ENCODE peak calls at places on chromosomes 16 and 17, in nine cellular contexts. C is epithelial cell of esophagus, N is foreskin fibroblast, G is A549, Q is BE2C, D is left ventricle myocardium inferior, I is K562, X is cardiac muscle cell, U is colonic mucosa. F is an unnamed sample.
A peak's percentile ranks its signal among the peaks of the same experiment; 100 is the strongest.

GRCh38 chr16:9199751-9200150 is 108.3 kb downstream of the HAPSTR1 start:
- DNase-seq in U (no peak), N (no peak), X (no peak), G (no peak), Q (no peak), I (no peak), D (no peak), C (no peak), F (no peak)

GRCh38 chr17:69305177-69305576 is 21.8 kb downstream of the ABCA5 start:
- DNase-seq in D (no peak), I (no peak), G (no peak), Q (no peak), C (no peak), X (no peak), N (no peak), U (no peak), F (no peak)

GRCh38 chr17:12342609-12343248 is 322.1 kb downstream of the MAP2K4 start:
- DNase-seq in Q (no peak), D (no peak), N (no peak), I (peak; percentile 45), G (peak; percentile 22), X (peak; percentile 2), U (peak; percentile 60), C (peak; percentile 5), F (peak; percentile 16)

GRCh38 chr17:13311301-13311700 is 290.4 kb downstream of the HS3ST3A1 start:
- DNase-seq in Q (no peak), X (peak; percentile 57), C (no peak), I (no peak), U (no peak), N (peak; percentile 85), G (no peak), D (no peak), F (no peak)

GRCh38 chr17:76576189-76576588 is 9.5 kb downstream of the ST6GALNAC2 start:
- DNase-seq in D (no peak), N (no peak), I (no peak), Q (no peak), U (no peak), G (no peak), X (no peak), C (no peak), F (no peak)

GRCh38 chr17:47896672-47897490 is 845 bp downstream of the SP2 start:
- DNase-seq in X (peak; percentile 36), D (no peak), N (no peak), I (no peak), C (peak; percentile 23), Q (no peak), U (peak; percentile 46), G (no peak), F (no peak)

GRCh38 chr17:77521076-77521475 is 380.3 kb downstream of the SEC14L1 start:
- DNase-seq in I (no peak), D (no peak), N (no peak), G (no peak), X (no peak), C (no peak), U (no peak), Q (no peak), F (no peak)

GRCh38 chr17:76968707-76969597 is 100.7 kb downstream of the MGAT5B start:
- DNase-seq in G (no peak), U (peak; percentile 22), D (no peak), I (no peak), X (peak; percentile 15), C (peak; percentile 39), Q (peak; percentile 90), N (no peak), F (no peak)

GRCh38 chr17:75921596-75921995 is 16.9 kb upstream of the MRPL38 start:
- DNase-seq in X (no peak), D (no peak), I (no peak), C (no peak), U (no peak), Q (no peak), N (no peak), G (no peak), F (no peak)

GRCh38 chr17:40343126-40344119 is 21.1 kb downstream of the GJD3 start:
- DNase-seq in N (no peak), X (no peak), I (no peak), U (peak; percentile 56), C (no peak), D (peak; percentile 66), G (no peak), Q (no peak), F (no peak)

GRCh38 chr16:20329392-20330138 is 2.3 kb upstream of the GP2 start:
- DNase-seq in U (no peak), Q (no peak), C (no peak), I (no peak), N (no peak), D (no peak), G (no peak), X (no peak), F (no peak)

GRCh38 chr16:57530531-57531252 is 5.7 kb downstream of the CCDC102A start:
- DNase-seq in I (no peak), X (no peak), N (no peak), D (no peak), C (no peak), G (no peak), U (no peak), Q (no peak), F (no peak)

GRCh38 chr17:12898110-12898509 is 108.8 kb downstream of the ARHGAP44 start:
- DNase-seq in D (no peak), G (no peak), X (no peak), C (no peak), I (no peak), N (no peak), U (no peak), Q (no peak), F (no peak)

GRCh38 chr17:77115947-77116346 is 24.8 kb upstream of the SEC14L1 start:
- DNase-seq in N (no peak), U (no peak), I (no peak), X (no peak), C (no peak), G (no peak), D (no peak), Q (no peak), F (no peak)

GRCh38 chr17:8163978-8164814 is 1.4 kb upstream of the VAMP2 start:
- DNase-seq in U (peak; percentile 88), Q (no peak), X (peak; percentile 50), D (peak; percentile 86), I (peak; percentile 79), G (peak; percentile 48), C (peak; percentile 45), N (peak; percentile 73), F (no peak)

GRCh38 chr16:14454391-14454790 is 175.7 kb downstream of the PARN start:
- DNase-seq in I (no peak), D (no peak), Q (no peak), G (no peak), U (no peak), X (peak; percentile 27), C (no peak), N (peak; percentile 22), F (no peak)

GRCh38 chr17:2703606-2704005 is 8.0 kb downstream of the CLUH start:
- DNase-seq in N (no peak), C (no peak), Q (no peak), I (no peak), G (no peak), U (no peak), D (no peak), X (no peak), F (no peak)

GRCh38 chr17:44256671-44257070 is 11.3 kb downstream of the SLC4A1 start:
- DNase-seq in I (no peak), X (no peak), U (no peak), C (no peak), Q (no peak), N (no peak), G (no peak), D (no peak), F (no peak)

GRCh38 chr16:88867561-88868246 is 1.2 kb upstream of the PABPN1L start:
- DNase-seq in D (no peak), I (peak; percentile 44), G (no peak), C (no peak), Q (no peak), X (no peak), U (no peak), N (no peak), F (no peak)

GRCh38 chr17:16908282-16908681 is 63.6 kb downstream of the TNFRSF13B start:
- DNase-seq in D (no peak), G (no peak), X (no peak), I (no peak), U (no peak), N (no peak), C (no peak), Q (no peak), F (no peak)
- H3K4me3 ChIP-seq in D (no peak overlapping the region), G (no peak overlapping the region), X (no peak overlapping the region), I (no peak overlapping the region), U (no peak overlapping the region), N (no peak overlapping the region), C (no peak overlapping the region), Q (no peak overlapping the region), F (no peak overlapping the region)

DNA sequence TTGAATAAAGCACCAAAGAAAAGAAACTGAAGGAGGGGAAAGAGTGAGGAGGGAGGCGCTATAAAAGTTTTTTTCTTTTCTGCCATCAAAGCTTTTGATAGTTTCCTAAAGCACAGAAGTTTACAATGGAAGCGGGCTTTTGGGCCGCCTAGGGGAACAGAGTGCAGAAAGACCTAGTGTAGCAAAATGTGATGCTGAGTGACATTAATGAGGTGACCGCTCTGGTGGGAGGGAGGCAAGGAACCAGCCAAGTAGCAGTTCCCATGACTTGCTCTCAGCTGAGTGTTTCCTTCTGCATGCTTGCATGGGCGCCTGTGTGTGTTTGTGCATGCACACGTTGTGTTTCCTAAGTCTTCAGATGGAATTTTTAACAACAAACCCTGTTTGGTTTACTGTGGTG is 15.5 kb downstream of the MSI2 start:
- DNase-seq in I (no peak), X (no peak), Q (no peak), U (no peak), N (no peak), G (no peak), D (no peak), C (no peak), F (no peak)
- H3K4me3 ChIP-seq in I (no peak overlapping the region), X (no peak overlapping the region), Q (no peak overlapping the region), U (no peak overlapping the region), N (no peak overlapping the region), G (no peak overlapping the region), D (no peak overlapping the region), C (no peak overlapping the region), F (no peak overlapping the region)

DNA sequence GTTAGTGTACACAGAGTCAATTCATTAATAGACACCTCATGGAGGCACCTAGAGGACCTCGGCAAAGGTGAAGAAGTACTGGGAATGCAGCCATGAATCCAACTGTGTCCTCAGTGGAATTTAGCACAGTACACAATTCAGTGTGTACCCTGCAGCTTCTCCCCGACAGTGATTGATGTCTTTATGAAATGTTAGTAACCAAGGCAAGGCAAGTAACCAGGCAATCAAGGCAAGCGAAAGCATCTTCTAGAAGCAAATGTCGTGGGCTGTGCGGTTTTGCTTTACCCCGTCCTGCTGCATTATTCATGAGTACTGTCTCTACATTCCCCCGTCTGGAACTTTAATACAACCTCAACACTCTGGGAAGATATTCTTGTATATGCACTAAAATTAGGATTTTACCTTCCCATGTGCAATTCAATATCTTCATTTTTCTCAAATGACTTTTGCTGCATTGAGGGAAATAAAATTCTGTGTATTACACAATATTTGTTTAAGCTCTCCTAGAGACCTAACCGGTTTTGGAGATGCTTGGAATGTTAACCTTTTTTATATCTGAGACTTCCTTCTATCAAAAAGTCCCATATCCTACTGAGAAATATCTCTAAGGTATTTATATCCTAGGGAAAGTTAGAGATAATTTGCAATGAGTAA is 52.1 kb upstream of the ADORA2B start:
- DNase-seq in I (no peak), U (no peak), X (peak; percentile 46), Q (no peak), G (no peak), N (no peak), C (peak; percentile 60), D (no peak), F (peak; percentile 64)
- H3K4me3 ChIP-seq in I (no peak overlapping the region), U (no peak overlapping the region), X (no peak overlapping the region), Q (no peak overlapping the region), G (no peak overlapping the region), N (no peak overlapping the region), C (no peak overlapping the region), D (no peak overlapping the region), F (no peak overlapping the region)

GRCh38 chr17:62848334-62848733 is 40.2 kb upstream of the MARCHF10 start:
- DNase-seq in Q (no peak), X (no peak), U (no peak), D (no peak), N (no peak), G (no peak), I (no peak), C (no peak), F (no peak)
- H3K4me3 ChIP-seq in Q (no peak overlapping the region), X (no peak overlapping the region), U (no peak overlapping the region), D (no peak overlapping the region), N (no peak overlapping the region), G (no peak overlapping the region), I (no peak overlapping the region), C (no peak overlapping the region), F (no peak overlapping the region)

F was measured in brain microvascular endothelial cell.